ENCODE peak calls at places on chromosomes 1 and 21, in six cellular contexts. One of them, this sample, is unnamed.
A peak's percentile ranks its signal among the peaks of the same experiment; 100 is the strongest.

GRCh38 chr1:183284086-183284485 is 98.0 kb downstream of the LAMC2 start:
- DNase-seq in stomach: no peak
- DNase-seq in uterus: no peak
- DNase-seq in IMR-90: no peak
- DNase-seq in esophagus muscularis mucosa: no peak
- DNase-seq in tibial nerve: no peak
- DNase-seq in this sample: no peak

GRCh38 chr1:163195728-163196448 is 6.8 kb downstream of the RGS5 start:
- DNase-seq in stomach: no peak
- DNase-seq in uterus: no peak
- DNase-seq in IMR-90: peak; percentile 67
- DNase-seq in esophagus muscularis mucosa: no peak
- DNase-seq in tibial nerve: no peak
- DNase-seq in this sample: no peak

GRCh38 chr1:154936416-154937050 is at the start of gene PMVK:
- DNase-seq in stomach: peak; percentile 96
- DNase-seq in uterus: peak; percentile 93
- DNase-seq in IMR-90: peak; percentile 95
- DNase-seq in esophagus muscularis mucosa: peak; percentile 99
- DNase-seq in tibial nerve: peak; percentile 95
- DNase-seq in this sample: peak; percentile 97

GRCh38 chr1:166090244-166090643 is 76.6 kb downstream of the FAM78B start:
- DNase-seq in stomach: no peak
- DNase-seq in uterus: no peak
- DNase-seq in IMR-90: no peak
- DNase-seq in esophagus muscularis mucosa: peak; percentile 78
- DNase-seq in tibial nerve: no peak
- DNase-seq in this sample: no peak

GRCh38 chr1:75796376-75797272 is at the start of gene MSH4:
- DNase-seq in stomach: no peak
- DNase-seq in uterus: no peak
- DNase-seq in IMR-90: no peak
- DNase-seq in esophagus muscularis mucosa: no peak
- DNase-seq in tibial nerve: no peak
- DNase-seq in this sample: peak; percentile 8

GRCh38 chr21:29656504-29657227 is 283.1 kb downstream of the GRIK1 start:
- DNase-seq in stomach: no peak
- DNase-seq in uterus: no peak
- DNase-seq in IMR-90: peak; percentile 85
- DNase-seq in esophagus muscularis mucosa: no peak
- DNase-seq in tibial nerve: no peak
- DNase-seq in this sample: no peak

GRCh38 chr1:80217377-80217986 is 1211.0 kb upstream of the ADGRL4 start:
- DNase-seq in stomach: no peak
- DNase-seq in uterus: no peak
- DNase-seq in IMR-90: peak; percentile 71
- DNase-seq in esophagus muscularis mucosa: no peak
- DNase-seq in tibial nerve: no peak
- DNase-seq in this sample: no peak

GRCh38 chr1:185419718-185420117 is 102.7 kb upstream of the IVNS1ABP start:
- DNase-seq in stomach: no peak
- DNase-seq in uterus: no peak
- DNase-seq in IMR-90: no peak
- DNase-seq in esophagus muscularis mucosa: no peak
- DNase-seq in tibial nerve: no peak
- DNase-seq in this sample: no peak

GRCh38 chr1:7265771-7266371 is 480.6 kb downstream of the CAMTA1 start:
- DNase-seq in stomach: peak; percentile 95
- DNase-seq in uterus: no peak
- DNase-seq in IMR-90: peak; percentile 97
- DNase-seq in esophagus muscularis mucosa: peak; percentile 47
- DNase-seq in tibial nerve: no peak
- DNase-seq in this sample: no peak

GRCh38 chr1:65825736-65826135 is 33.0 kb downstream of the PDE4B start:
- DNase-seq in stomach: no peak
- DNase-seq in uterus: no peak
- DNase-seq in IMR-90: peak; percentile 89
- DNase-seq in esophagus muscularis mucosa: no peak
- DNase-seq in tibial nerve: no peak
- DNase-seq in this sample: no peak

GRCh38 chr1:1775364-1776226 is 2.7 kb downstream of the NADK start:
- DNase-seq in stomach: no peak
- DNase-seq in uterus: no peak
- DNase-seq in IMR-90: no peak
- DNase-seq in esophagus muscularis mucosa: no peak
- DNase-seq in tibial nerve: no peak
- DNase-seq in this sample: no peak

GRCh38 chr1:72526926-72527325 is 244.6 kb upstream of the NEGR1 start:
- DNase-seq in stomach: no peak
- DNase-seq in uterus: no peak
- DNase-seq in IMR-90: peak; percentile 21
- DNase-seq in esophagus muscularis mucosa: no peak
- DNase-seq in tibial nerve: no peak
- DNase-seq in this sample: no peak

GRCh38 chr1:88228153-88228552 is 455.9 kb upstream of the PKN2 start:
- DNase-seq in stomach: no peak
- DNase-seq in uterus: no peak
- DNase-seq in IMR-90: no peak
- DNase-seq in esophagus muscularis mucosa: no peak
- DNase-seq in tibial nerve: no peak
- DNase-seq in this sample: no peak

GRCh38 chr1:53590581-53591515 is 131.6 kb downstream of the DMRTB1 start:
- DNase-seq in stomach: peak; percentile 17
- DNase-seq in uterus: peak; percentile 61
- DNase-seq in IMR-90: no peak
- DNase-seq in esophagus muscularis mucosa: no peak
- DNase-seq in tibial nerve: no peak
- DNase-seq in this sample: no peak

GRCh38 chr1:168920456-168921094 is 185.9 kb upstream of the ATP1B1 start:
- DNase-seq in stomach: peak; percentile 37
- DNase-seq in uterus: peak; percentile 26
- DNase-seq in IMR-90: peak; percentile 26
- DNase-seq in esophagus muscularis mucosa: no peak
- DNase-seq in tibial nerve: no peak
- DNase-seq in this sample: no peak

GRCh38 chr1:245856944-245857531 is 650.0 kb downstream of the SMYD3 start:
- DNase-seq in stomach: no peak
- DNase-seq in uterus: no peak
- DNase-seq in IMR-90: peak; percentile 95
- DNase-seq in esophagus muscularis mucosa: no peak
- DNase-seq in tibial nerve: no peak
- DNase-seq in this sample: no peak

GRCh38 chr1:4425892-4426291 is 228.5 kb upstream of the AJAP1 start:
- DNase-seq in stomach: no peak
- DNase-seq in uterus: no peak
- DNase-seq in IMR-90: no peak
- DNase-seq in esophagus muscularis mucosa: no peak
- DNase-seq in tibial nerve: no peak
- DNase-seq in this sample: peak; percentile 2

GRCh38 chr1:31815307-31815645 is 546 bp downstream of the SPOCD1 start:
- DNase-seq in stomach: no peak
- DNase-seq in uterus: no peak
- DNase-seq in IMR-90: no peak
- DNase-seq in esophagus muscularis mucosa: no peak
- DNase-seq in tibial nerve: no peak
- DNase-seq in this sample: no peak

GRCh38 chr1:240274569-240274968 is 182.9 kb downstream of the FMN2 start:
- DNase-seq in stomach: no peak
- DNase-seq in uterus: no peak
- DNase-seq in IMR-90: no peak
- DNase-seq in esophagus muscularis mucosa: no peak
- DNase-seq in tibial nerve: no peak
- DNase-seq in this sample: no peak

GRCh38 chr1:242842094-242842493 is 317.6 kb upstream of the PLD5 start:
- DNase-seq in stomach: no peak
- DNase-seq in uterus: no peak
- DNase-seq in IMR-90: no peak
- DNase-seq in esophagus muscularis mucosa: no peak
- DNase-seq in tibial nerve: no peak
- DNase-seq in this sample: no peak

GRCh38 chr21:44793269-44794030 is 8.2 kb downstream of the UBE2G2 start:
- DNase-seq in stomach: peak; percentile 61
- DNase-seq in uterus: peak; percentile 33
- DNase-seq in IMR-90: peak; percentile 58
- DNase-seq in esophagus muscularis mucosa: no peak
- DNase-seq in tibial nerve: no peak
- DNase-seq in this sample: peak; percentile 82

GRCh38 chr1:225909477-225909876 is 14.6 kb downstream of the PYCR2 start:
- DNase-seq in stomach: no peak
- DNase-seq in uterus: no peak
- DNase-seq in IMR-90: no peak
- DNase-seq in esophagus muscularis mucosa: no peak
- DNase-seq in tibial nerve: no peak
- DNase-seq in this sample: no peak

GRCh38 chr1:117339866-117340357 is 27.3 kb upstream of the MAN1A2 start:
- DNase-seq in stomach: no peak
- DNase-seq in uterus: peak; percentile 30
- DNase-seq in IMR-90: peak; percentile 83
- DNase-seq in esophagus muscularis mucosa: no peak
- DNase-seq in tibial nerve: no peak
- DNase-seq in this sample: peak; percentile 38

GRCh38 chr1:20074725-20075171 is 4.8 kb downstream of the PLA2G5 start:
- DNase-seq in stomach: no peak
- DNase-seq in uterus: no peak
- DNase-seq in IMR-90: no peak
- DNase-seq in esophagus muscularis mucosa: no peak
- DNase-seq in tibial nerve: no peak
- DNase-seq in this sample: no peak

GRCh38 chr1:159076753-159077656 is at the start of gene AIM2:
- DNase-seq in stomach: peak; percentile 49
- DNase-seq in uterus: no peak
- DNase-seq in IMR-90: no peak
- DNase-seq in esophagus muscularis mucosa: no peak
- DNase-seq in tibial nerve: no peak
- DNase-seq in this sample: peak; percentile 56
- TF ChIP-seq POLR2A in stomach: no peak
- TF ChIP-seq POLR2A in uterus: no peak
- TF ChIP-seq POLR2A in IMR-90: no peak
- TF ChIP-seq POLR2A in esophagus muscularis mucosa: no peak
- TF ChIP-seq POLR2A in tibial nerve: no peak
- TF ChIP-seq POLR2A in this sample: no peak

DNA sequence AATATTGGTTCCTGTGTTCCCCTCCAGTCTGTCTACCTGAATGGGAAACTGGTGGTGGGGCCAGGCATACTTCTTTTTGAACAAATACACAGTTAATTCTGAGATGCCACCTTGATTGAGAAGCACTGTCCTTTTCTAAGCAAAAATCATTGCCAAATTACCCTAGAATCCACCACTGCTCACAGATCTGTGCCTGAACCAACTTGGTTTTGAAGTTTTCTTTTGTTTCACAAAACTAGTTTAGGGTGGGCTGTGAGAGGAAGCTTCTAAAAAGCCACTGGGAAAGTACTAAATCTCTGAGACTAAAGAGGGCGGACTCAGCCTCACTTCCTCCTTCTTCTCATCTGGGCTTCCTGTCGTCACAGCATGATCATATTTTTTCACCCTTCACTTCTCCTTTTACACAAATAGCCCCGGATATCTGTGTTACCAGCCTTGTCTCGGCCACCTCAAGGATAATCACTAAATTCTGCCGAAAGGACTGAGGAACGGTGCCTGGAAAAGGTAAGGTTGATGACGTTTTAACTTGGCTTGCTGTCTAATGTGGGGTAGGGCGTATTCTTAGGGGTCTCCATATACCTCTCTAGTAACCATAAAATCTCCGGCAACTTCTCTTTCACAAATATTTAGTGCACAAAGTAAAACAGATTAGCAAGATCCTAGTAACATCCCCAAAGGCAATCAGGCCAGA is at the start of gene CD53:
- DNase-seq in stomach: no peak
- DNase-seq in uterus: no peak
- DNase-seq in IMR-90: no peak
- DNase-seq in esophagus muscularis mucosa: no peak
- DNase-seq in tibial nerve: no peak
- DNase-seq in this sample: no peak
- TF ChIP-seq POLR2A in stomach: no peak
- TF ChIP-seq POLR2A in uterus: no peak
- TF ChIP-seq POLR2A in IMR-90: no peak
- TF ChIP-seq POLR2A in esophagus muscularis mucosa: no peak
- TF ChIP-seq POLR2A in tibial nerve: peak; percentile 16
- TF ChIP-seq POLR2A in this sample: peak; percentile 41

GRCh38 chr1:203322480-203323179 is 17.3 kb downstream of the BTG2 start:
- DNase-seq in stomach: peak; percentile 59
- DNase-seq in uterus: no peak
- DNase-seq in IMR-90: no peak
- DNase-seq in esophagus muscularis mucosa: no peak
- DNase-seq in tibial nerve: peak; percentile 56
- DNase-seq in this sample: no peak
- TF ChIP-seq POLR2A in stomach: no peak
- TF ChIP-seq POLR2A in uterus: no peak
- TF ChIP-seq POLR2A in IMR-90: no peak
- TF ChIP-seq POLR2A in esophagus muscularis mucosa: no peak
- TF ChIP-seq POLR2A in tibial nerve: no peak
- TF ChIP-seq POLR2A in this sample: no peak

GRCh38 chr1:196611873-196612272 is 3.6 kb upstream of the KCNT2 start:
- DNase-seq in stomach: no peak
- DNase-seq in uterus: no peak
- DNase-seq in IMR-90: no peak
- DNase-seq in esophagus muscularis mucosa: no peak
- DNase-seq in tibial nerve: no peak
- DNase-seq in this sample: no peak

GRCh38 chr1:196603651-196604050 is 4.6 kb downstream of the KCNT2 start:
- DNase-seq in stomach: no peak
- DNase-seq in uterus: no peak
- DNase-seq in IMR-90: no peak
- DNase-seq in esophagus muscularis mucosa: no peak
- DNase-seq in tibial nerve: no peak
- DNase-seq in this sample: no peak

GRCh38 chr1:196609114-196609737 is 986 bp upstream of the KCNT2 start:
- DNase-seq in stomach: no peak
- DNase-seq in uterus: peak; percentile 16
- DNase-seq in IMR-90: peak; percentile 11
- DNase-seq in esophagus muscularis mucosa: no peak
- DNase-seq in tibial nerve: no peak
- DNase-seq in this sample: peak; percentile 5

GRCh38 chr1:196607940-196608339 is 300 bp downstream of the KCNT2 start:
- DNase-seq in stomach: no peak
- DNase-seq in uterus: no peak
- DNase-seq in IMR-90: no peak
- DNase-seq in esophagus muscularis mucosa: no peak
- DNase-seq in tibial nerve: no peak
- DNase-seq in this sample: no peak

DNA sequence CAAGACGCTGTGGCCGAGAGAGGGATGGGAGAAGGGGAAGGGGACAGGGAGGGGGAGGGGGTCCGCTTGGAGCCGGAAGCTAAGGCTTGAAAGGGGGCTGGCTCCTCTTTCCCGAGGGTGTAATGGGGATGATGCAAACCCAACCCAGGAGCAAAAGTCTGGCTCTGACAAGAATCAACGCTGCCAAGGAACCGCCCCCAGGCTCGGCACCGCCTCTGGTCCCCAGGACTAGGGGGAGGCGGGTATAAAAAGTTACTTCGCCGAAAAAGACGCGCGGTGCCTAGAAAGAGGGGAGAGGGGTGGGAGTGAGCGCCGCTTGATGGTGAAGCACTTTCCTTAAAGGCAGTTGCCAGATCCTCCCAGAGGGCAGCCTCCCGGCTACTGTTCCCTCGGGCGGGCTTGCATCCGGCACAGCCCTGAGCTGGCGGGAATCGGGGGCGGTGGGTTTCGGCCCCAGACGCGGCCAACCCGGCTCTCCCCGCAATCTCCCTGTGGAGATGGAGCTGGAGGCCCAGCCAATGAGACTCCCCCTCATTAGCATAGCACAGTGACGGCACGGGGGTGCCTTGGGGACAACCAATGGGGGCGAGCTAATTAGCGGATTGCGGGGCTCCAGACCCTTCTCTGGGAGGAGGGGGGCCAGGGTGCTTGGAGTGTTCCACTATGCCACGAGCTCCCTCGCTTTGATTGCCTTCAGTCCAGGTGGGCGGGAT is at the start of gene KCNT2:
- DNase-seq in stomach: peak; percentile 25
- DNase-seq in uterus: peak; percentile 65
- DNase-seq in IMR-90: peak; percentile 29
- DNase-seq in esophagus muscularis mucosa: no peak
- DNase-seq in tibial nerve: peak; percentile 43
- DNase-seq in this sample: peak; percentile 27
- TF ChIP-seq POLR2A in stomach: no peak
- TF ChIP-seq POLR2A in uterus: no peak
- TF ChIP-seq POLR2A in IMR-90: no peak
- TF ChIP-seq POLR2A in esophagus muscularis mucosa: no peak
- TF ChIP-seq POLR2A in tibial nerve: no peak
- TF ChIP-seq POLR2A in this sample: no peak